ENCODE peak calls at places on chromosomes 3 and 15, in eight cellular contexts. One of them, this sample, is unnamed.
A peak's percentile ranks its signal among the peaks of the same experiment; 100 is the strongest.

GRCh38 chr15:79071901-79072300 is 18.7 kb downstream of the RASGRF1 start:
- DNase-seq in heart left ventricle: no peak
- DNase-seq in lower leg skin: peak; percentile 37
- DNase-seq in activated T-cell treated with anti-CD3 and anti-CD28 coated beads for 4 hours: no peak
- DNase-seq in left cardiac atrium: no peak
- DNase-seq in GM04504: no peak
- DNase-seq in NK-92 treated with Interleukin-12 subunit alpha and Interleukin-12 subunit beta, amount 100 ng/mL, for 24 hours: no peak
- DNase-seq in posterior cingulate gyrus: peak; percentile 27
- DNase-seq in this sample: no peak

GRCh38 chr3:53194218-53195065 is 33.4 kb downstream of the PRKCD start:
- DNase-seq in NK-92 treated with Interleukin-12 subunit alpha and Interleukin-12 subunit beta, amount 100 ng/mL, for 24 hours: no peak
- DNase-seq in left cardiac atrium: peak; percentile 70
- DNase-seq in activated T-cell treated with anti-CD3 and anti-CD28 coated beads for 4 hours: no peak
- DNase-seq in GM04504: peak; percentile 25
- DNase-seq in posterior cingulate gyrus: peak; percentile 72
- DNase-seq in lower leg skin: no peak
- DNase-seq in heart left ventricle: no peak
- DNase-seq in this sample: no peak

GRCh38 chr3:22269827-22270226 is 518.8 kb upstream of the ZNF385D start:
- DNase-seq in lower leg skin: no peak
- DNase-seq in heart left ventricle: no peak
- DNase-seq in posterior cingulate gyrus: peak; percentile 49
- DNase-seq in activated T-cell treated with anti-CD3 and anti-CD28 coated beads for 4 hours: no peak
- DNase-seq in left cardiac atrium: no peak
- DNase-seq in GM04504: peak; percentile 8
- DNase-seq in NK-92 treated with Interleukin-12 subunit alpha and Interleukin-12 subunit beta, amount 100 ng/mL, for 24 hours: no peak
- DNase-seq in this sample: no peak

GRCh38 chr15:66172339-66172980 is 81.1 kb downstream of the MEGF11 start:
- DNase-seq in NK-92 treated with Interleukin-12 subunit alpha and Interleukin-12 subunit beta, amount 100 ng/mL, for 24 hours: no peak
- DNase-seq in lower leg skin: no peak
- DNase-seq in activated T-cell treated with anti-CD3 and anti-CD28 coated beads for 4 hours: no peak
- DNase-seq in heart left ventricle: no peak
- DNase-seq in posterior cingulate gyrus: no peak
- DNase-seq in GM04504: no peak
- DNase-seq in left cardiac atrium: no peak
- DNase-seq in this sample: no peak

GRCh38 chr15:77504310-77504709 is 83.6 kb downstream of the HMG20A start:
- DNase-seq in activated T-cell treated with anti-CD3 and anti-CD28 coated beads for 4 hours: no peak
- DNase-seq in left cardiac atrium: no peak
- DNase-seq in heart left ventricle: no peak
- DNase-seq in lower leg skin: no peak
- DNase-seq in GM04504: no peak
- DNase-seq in posterior cingulate gyrus: no peak
- DNase-seq in NK-92 treated with Interleukin-12 subunit alpha and Interleukin-12 subunit beta, amount 100 ng/mL, for 24 hours: no peak
- DNase-seq in this sample: no peak

GRCh38 chr15:75840659-75841058 is 2.6 kb upstream of the UBE2Q2 start:
- DNase-seq in posterior cingulate gyrus: no peak
- DNase-seq in activated T-cell treated with anti-CD3 and anti-CD28 coated beads for 4 hours: no peak
- DNase-seq in lower leg skin: no peak
- DNase-seq in GM04504: peak; percentile 43
- DNase-seq in heart left ventricle: peak; percentile 38
- DNase-seq in left cardiac atrium: peak; percentile 30
- DNase-seq in NK-92 treated with Interleukin-12 subunit alpha and Interleukin-12 subunit beta, amount 100 ng/mL, for 24 hours: no peak
- DNase-seq in this sample: no peak

GRCh38 chr3:60579734-60580133 is 671.5 kb downstream of the FHIT start:
- DNase-seq in heart left ventricle: no peak
- DNase-seq in posterior cingulate gyrus: no peak
- DNase-seq in GM04504: peak; percentile 74
- DNase-seq in NK-92 treated with Interleukin-12 subunit alpha and Interleukin-12 subunit beta, amount 100 ng/mL, for 24 hours: no peak
- DNase-seq in lower leg skin: no peak
- DNase-seq in activated T-cell treated with anti-CD3 and anti-CD28 coated beads for 4 hours: no peak
- DNase-seq in left cardiac atrium: no peak
- DNase-seq in this sample: no peak

GRCh38 chr15:48109856-48110531 is 10.8 kb upstream of the SLC24A5 start:
- DNase-seq in NK-92 treated with Interleukin-12 subunit alpha and Interleukin-12 subunit beta, amount 100 ng/mL, for 24 hours: no peak
- DNase-seq in left cardiac atrium: no peak
- DNase-seq in posterior cingulate gyrus: no peak
- DNase-seq in activated T-cell treated with anti-CD3 and anti-CD28 coated beads for 4 hours: no peak
- DNase-seq in heart left ventricle: no peak
- DNase-seq in lower leg skin: no peak
- DNase-seq in GM04504: no peak
- DNase-seq in this sample: no peak

GRCh38 chr15:74311734-74312444 is 55.6 kb downstream of the CYP11A1 start:
- DNase-seq in lower leg skin: no peak
- DNase-seq in left cardiac atrium: no peak
- DNase-seq in posterior cingulate gyrus: no peak
- DNase-seq in activated T-cell treated with anti-CD3 and anti-CD28 coated beads for 4 hours: no peak
- DNase-seq in heart left ventricle: no peak
- DNase-seq in GM04504: no peak
- DNase-seq in NK-92 treated with Interleukin-12 subunit alpha and Interleukin-12 subunit beta, amount 100 ng/mL, for 24 hours: no peak
- DNase-seq in this sample: no peak

GRCh38 chr3:134242649-134243637 is 7.7 kb downstream of the RYK start:
- DNase-seq in GM04504: peak; percentile 83
- DNase-seq in heart left ventricle: no peak
- DNase-seq in posterior cingulate gyrus: no peak
- DNase-seq in activated T-cell treated with anti-CD3 and anti-CD28 coated beads for 4 hours: no peak
- DNase-seq in left cardiac atrium: no peak
- DNase-seq in lower leg skin: peak; percentile 51
- DNase-seq in NK-92 treated with Interleukin-12 subunit alpha and Interleukin-12 subunit beta, amount 100 ng/mL, for 24 hours: no peak
- DNase-seq in this sample: no peak

GRCh38 chr3:11835028-11835639 is 11.6 kb downstream of the TAMM41 start:
- DNase-seq in GM04504: no peak
- DNase-seq in lower leg skin: no peak
- DNase-seq in left cardiac atrium: no peak
- DNase-seq in heart left ventricle: no peak
- DNase-seq in activated T-cell treated with anti-CD3 and anti-CD28 coated beads for 4 hours: no peak
- DNase-seq in posterior cingulate gyrus: no peak
- DNase-seq in NK-92 treated with Interleukin-12 subunit alpha and Interleukin-12 subunit beta, amount 100 ng/mL, for 24 hours: no peak
- DNase-seq in this sample: no peak

GRCh38 chr15:91023720-91024119 is 1.3 kb upstream of the VPS33B start:
- DNase-seq in GM04504: no peak
- DNase-seq in NK-92 treated with Interleukin-12 subunit alpha and Interleukin-12 subunit beta, amount 100 ng/mL, for 24 hours: no peak
- DNase-seq in posterior cingulate gyrus: no peak
- DNase-seq in left cardiac atrium: no peak
- DNase-seq in heart left ventricle: no peak
- DNase-seq in activated T-cell treated with anti-CD3 and anti-CD28 coated beads for 4 hours: no peak
- DNase-seq in lower leg skin: no peak
- DNase-seq in this sample: no peak

This sample was measured in cortex of kidney.